ENCODE peak calls at places on chromosomes 11 and 22, in five cellular contexts. X is endothelial cell, B is heart right ventricle, O is breast epithelium, C is K562. M is an unnamed sample.

GRCh38 chr11:66126808-66127555 is 56.9 kb downstream of the PACS1 start:
- DNase-seq in O (no peak), B (peak), C (no peak), X (peak), M (peak)

GRCh38 chr11:118913411-118914125 is 12.2 kb downstream of the BCL9L start:
- DNase-seq in X (no peak), C (no peak), B (no peak), O (no peak), M (peak)

GRCh38 chr11:10480760-10481159 is 25.7 kb downstream of the AMPD3 start:
- DNase-seq in C (no peak), X (no peak), O (no peak), B (no peak), M (no peak)

GRCh38 chr11:67314218-67314617 is 10.9 kb downstream of the SSH3 start:
- DNase-seq in X (no peak), C (peak), B (no peak), O (no peak), M (no peak)

GRCh38 chr22:50702821-50703725 is 30.4 kb downstream of the SHANK3 start:
- DNase-seq in B (peak), O (no peak), C (peak), X (no peak), M (no peak)

GRCh38 chr22:48357196-48357595 is 1470.5 kb downstream of the BRD1 start:
- DNase-seq in X (no peak), B (no peak), C (no peak), O (no peak), M (no peak)

GRCh38 chr22:27086728-27087450 is 429.5 kb downstream of the MIAT start:
- DNase-seq in O (no peak), B (no peak), C (no peak), X (no peak), M (no peak)

GRCh38 chr11:110948112-110948511 is 235.9 kb upstream of the ARHGAP20 start:
- DNase-seq in O (no peak), B (no peak), X (no peak), C (no peak), M (no peak)

GRCh38 chr11:132131051-132131450 is 760.6 kb downstream of the NTM start:
- DNase-seq in O (no peak), B (no peak), C (no peak), X (no peak), M (no peak)

GRCh38 chr11:19951558-19952083 is 208.7 kb downstream of the DBX1 start:
- DNase-seq in C (peak), X (peak), O (no peak), B (no peak), M (no peak)

GRCh38 chr11:78957481-78958245 is 383.0 kb upstream of the NARS2 start:
- DNase-seq in C (no peak), B (no peak), X (no peak), O (no peak), M (no peak)

GRCh38 chr11:18372187-18372586 is 22.2 kb upstream of the LDHA start:
- DNase-seq in B (no peak), C (no peak), X (no peak), O (no peak), M (no peak)

GRCh38 chr11:57616595-57616994 is 19.1 kb downstream of the SERPING1 start:
- DNase-seq in X (no peak), C (no peak), B (no peak), O (no peak), M (no peak)

GRCh38 chr22:43848366-43849171 is 13.7 kb downstream of the SULT4A1 start:
- DNase-seq in O (peak), X (peak), C (no peak), B (no peak), M (no peak)
- TF ChIP-seq CTCF in O (no peak), X (no peak), C (no peak), B (peak), M (no peak)

GRCh38 chr11:22192642-22193347 is at the start of gene ANO5:
- DNase-seq in C (peak), X (peak), O (peak), B (peak), M (peak)
- TF ChIP-seq CTCF in C (no peak), X (no peak), O (no peak), B (no peak), M (no peak)

GRCh38 chr11:122556605-122557004 is 98.9 kb upstream of the UBASH3B start:
- DNase-seq in O (no peak), B (peak), C (no peak), X (peak), M (no peak)
- TF ChIP-seq CTCF in O (no peak), B (peak), C (no peak), X (peak), M (no peak)

DNA sequence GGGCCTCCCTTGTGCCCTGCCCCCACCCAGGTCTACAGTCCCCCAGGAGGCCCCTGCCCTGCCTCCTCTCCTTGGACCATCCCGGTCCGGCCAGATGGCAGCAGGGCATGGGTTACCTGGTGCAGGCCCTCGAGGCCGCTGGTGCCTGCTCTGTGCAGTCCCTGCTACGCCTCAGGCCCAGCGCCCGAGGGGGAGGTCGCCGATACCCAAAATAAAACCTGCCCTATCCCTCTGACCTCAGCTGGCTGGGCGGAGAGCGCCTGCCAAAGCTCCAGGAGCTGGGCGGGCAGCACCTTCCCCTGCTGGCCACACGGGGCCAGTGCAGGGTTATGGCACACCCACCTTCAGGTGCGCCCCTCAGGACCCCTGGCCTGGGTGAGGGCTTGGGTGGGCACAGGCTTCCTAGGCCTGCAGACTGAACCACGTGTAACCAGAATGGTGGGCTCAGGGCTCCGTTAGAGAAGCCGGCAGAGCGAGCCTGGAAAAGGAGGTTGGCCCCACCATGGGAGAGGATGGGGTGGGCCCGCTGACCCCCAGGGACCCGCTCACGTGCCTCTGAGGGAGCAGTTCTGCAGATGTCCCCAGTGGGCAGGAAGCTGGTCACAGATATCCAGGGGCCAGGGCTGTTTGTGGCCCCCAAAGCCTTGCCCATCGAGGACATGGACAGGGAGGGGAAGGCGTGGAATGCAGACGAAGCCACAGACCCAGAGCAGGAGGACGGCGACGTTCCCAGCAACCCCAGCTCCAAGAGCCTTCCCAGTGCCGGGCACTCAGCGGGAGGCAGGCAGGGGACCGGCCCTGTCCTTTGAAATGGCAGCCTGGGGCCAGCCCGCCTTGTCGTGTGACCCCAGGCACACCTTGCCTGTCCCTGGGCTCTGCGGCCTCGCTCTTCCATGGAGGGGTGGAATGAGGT is 1.7 kb upstream of the TNNT3 start:
- DNase-seq in C (peak), O (no peak), B (peak), X (no peak), M (peak)
- TF ChIP-seq CTCF in C (peak), O (peak), B (peak), X (peak), M (peak)

GRCh38 chr22:39239561-39240423 is 5.0 kb downstream of the PDGFB start:
- DNase-seq in B (no peak), C (no peak), X (no peak), O (peak), M (no peak)

GRCh38 chr22:39242809-39243442 is 1.9 kb downstream of the PDGFB start:
- DNase-seq in C (peak), O (peak), B (no peak), X (no peak), M (no peak)

GRCh38 chr22:39241632-39242388 is 3.0 kb downstream of the PDGFB start:
- DNase-seq in X (no peak), B (no peak), C (no peak), O (no peak), M (no peak)

GRCh38 chr22:39242389-39242808 is 2.4 kb downstream of the PDGFB start:
- DNase-seq in O (no peak), X (no peak), C (no peak), B (peak), M (no peak)

DNA sequence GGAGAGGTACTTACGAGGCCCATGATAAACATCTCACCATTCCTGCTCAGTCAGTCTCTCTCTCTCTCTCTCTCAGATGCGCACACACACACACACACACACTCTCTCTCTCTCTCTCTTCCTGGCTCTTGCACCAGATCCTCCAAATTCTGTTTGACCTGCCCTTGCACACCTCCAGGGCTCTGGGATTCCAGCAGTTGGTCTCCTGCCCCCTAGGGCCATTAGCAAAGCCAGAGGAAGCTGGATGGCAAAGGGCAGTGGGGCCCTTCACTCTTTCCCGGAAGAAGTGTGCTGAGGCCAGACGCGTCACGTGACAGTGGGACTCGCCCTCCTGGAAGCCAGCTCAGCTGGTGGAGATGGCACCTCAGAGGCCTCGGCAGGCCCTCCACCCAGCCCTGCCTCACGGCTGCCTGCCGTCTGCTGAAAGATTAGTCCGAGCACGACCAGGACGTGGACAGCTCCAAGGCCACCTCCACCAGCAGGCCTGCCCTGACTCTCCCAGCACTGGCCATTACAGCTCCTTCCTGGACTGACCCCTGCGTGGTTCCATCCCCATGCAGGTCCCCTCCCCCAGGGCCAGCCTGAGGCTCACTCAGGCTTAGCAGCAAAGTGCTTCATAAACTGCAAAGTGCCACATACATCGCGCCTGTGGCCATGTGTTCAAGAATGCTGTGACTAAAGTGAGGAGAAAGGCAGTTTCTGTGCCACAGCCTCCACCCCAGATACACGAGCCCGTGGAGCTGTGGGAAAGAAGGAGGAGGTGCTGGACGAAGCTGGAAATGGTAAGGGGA is 3.7 kb downstream of the PDGFB start:
- DNase-seq in B (peak), C (no peak), O (peak), X (no peak), M (no peak)
- TF ChIP-seq CTCF in B (no peak), C (no peak), O (no peak), X (no peak), M (no peak)

DNA sequence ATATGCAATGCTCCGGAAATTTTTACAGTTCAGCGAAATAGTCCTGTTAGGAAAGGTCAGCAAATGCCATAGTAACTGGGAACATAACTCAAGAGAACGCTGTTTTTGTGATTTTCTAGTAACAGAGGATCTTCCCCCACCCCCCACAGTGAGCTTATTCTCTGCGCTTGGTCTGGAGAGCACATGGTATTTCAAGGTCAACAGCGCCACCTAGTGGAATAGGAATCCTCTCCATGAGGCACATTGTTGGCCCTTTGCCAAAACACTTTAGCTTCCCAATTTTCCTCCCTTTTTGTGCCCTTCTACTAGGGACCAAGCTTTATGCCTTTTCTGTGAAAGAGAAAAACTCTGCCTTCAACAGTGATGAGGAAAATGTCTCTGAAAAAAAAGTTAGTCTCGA is 13.2 kb upstream of the OR4C12 start:
- DNase-seq in B (no peak), X (peak), C (peak), O (no peak), M (no peak)
- TF ChIP-seq CTCF in B (peak), X (peak), C (peak), O (no peak), M (no peak)